ENCODE peak calls at places on chromosome 13, in seven cellular contexts. T is effector memory CD4-positive, alpha-beta T cell; E is left cardiac atrium; J is T-cell; H is NCI-H1105; K is neural progenitor cell; D is neural crest cell. V is an unnamed sample.

GRCh38 chr13:49641810-49642291 is 13.5 kb downstream of the ARL11 start:
- DNase-seq in T (no peak), E (peak), J (no peak), H (no peak), K (no peak), D (no peak), V (no peak)

GRCh38 chr13:20721454-20722357 is 18.2 kb downstream of the IL17D start:
- DNase-seq in T (no peak), E (peak), J (no peak), H (no peak), K (peak), D (no peak), V (no peak)

GRCh38 chr13:59787679-59788078 is 376.0 kb downstream of the DIAPH3 start:
- DNase-seq in T (no peak), E (no peak), J (no peak), H (no peak), K (peak), D (no peak), V (no peak)

GRCh38 chr13:113667771-113668490 is 912 bp downstream of the GRK1 start:
- DNase-seq in T (no peak), E (no peak), J (no peak), H (no peak), K (no peak), D (no peak), V (no peak)

GRCh38 chr13:73040968-73041580 is 17.7 kb upstream of the KLF5 start:
- DNase-seq in T (no peak), E (no peak), J (no peak), H (no peak), K (no peak), D (no peak), V (no peak)

GRCh38 chr13:31528758-31529157 is 210.6 kb upstream of the RXFP2 start:
- DNase-seq in T (no peak), E (no peak), J (no peak), H (no peak), K (no peak), D (no peak), V (no peak)

GRCh38 chr13:80160110-80160509 is 180.8 kb downstream of the SPRY2 start:
- DNase-seq in T (no peak), E (no peak), J (no peak), H (no peak), K (no peak), D (no peak), V (no peak)

GRCh38 chr13:81223784-81224501 is 883.0 kb upstream of the SPRY2 start:
- DNase-seq in T (no peak), E (no peak), J (no peak), H (no peak), K (no peak), D (no peak), V (no peak)

GRCh38 chr13:28239374-28239773 is 101.0 kb downstream of the PAN3 start:
- DNase-seq in T (no peak), E (no peak), J (no peak), H (no peak), K (no peak), D (no peak), V (no peak)

GRCh38 chr13:21228738-21229137 is 52.3 kb downstream of the MRPL57 start:
- DNase-seq in T (no peak), E (no peak), J (no peak), H (no peak), K (no peak), D (no peak), V (no peak)

GRCh38 chr13:23558675-23559536 is 11.3 kb upstream of the TNFRSF19 start:
- DNase-seq in T (no peak), E (peak), J (no peak), H (no peak), K (no peak), D (peak), V (no peak)

GRCh38 chr13:79477968-79478367 is 3.0 kb upstream of the NDFIP2 start:
- DNase-seq in T (no peak), E (peak), J (no peak), H (no peak), K (peak), D (no peak), V (no peak)

GRCh38 chr13:23621316-23621645 is 51.1 kb downstream of the TNFRSF19 start:
- DNase-seq in T (no peak), E (no peak), J (no peak), H (no peak), K (no peak), D (no peak), V (no peak)

GRCh38 chr13:87669379-87669978 is 1.7 kb upstream of the SLITRK5 start:
- DNase-seq in T (no peak), E (no peak), J (no peak), H (no peak), K (peak), D (no peak), V (no peak)

GRCh38 chr13:113170503-113170902 is 12.1 kb downstream of the PROZ start:
- DNase-seq in T (no peak), E (no peak), J (no peak), H (no peak), K (no peak), D (no peak), V (no peak)

GRCh38 chr13:78806457-78806856 is 147.5 kb upstream of the OBI1 start:
- DNase-seq in T (no peak), E (no peak), J (no peak), H (no peak), K (peak), D (no peak), V (no peak)

GRCh38 chr13:70987043-70987442 is 878.8 kb upstream of the KLHL1 start:
- DNase-seq in T (no peak), E (no peak), J (no peak), H (no peak), K (no peak), D (no peak), V (no peak)

GRCh38 chr13:42553098-42554046 is 20.6 kb upstream of the TNFSF11 start:
- DNase-seq in T (no peak), E (no peak), J (no peak), H (no peak), K (no peak), D (no peak), V (no peak)

GRCh38 chr13:101065314-101065713 is 351.0 kb downstream of the NALCN start:
- DNase-seq in T (no peak), E (no peak), J (no peak), H (no peak), K (no peak), D (no peak), V (no peak)

GRCh38 chr13:78100481-78100880 is 181.8 kb upstream of the EDNRB start:
- DNase-seq in T (no peak), E (no peak), J (no peak), H (no peak), K (no peak), D (no peak), V (no peak)

GRCh38 chr13:44365008-44365407 is 8.6 kb upstream of the SERP2 start:
- DNase-seq in T (no peak), E (no peak), J (no peak), H (no peak), K (no peak), D (no peak), V (no peak)

GRCh38 chr13:73940098-73940497 is 194.1 kb downstream of the KLF12 start:
- DNase-seq in T (no peak), E (peak), J (no peak), H (no peak), K (no peak), D (no peak), V (no peak)

GRCh38 chr13:72565893-72566292 is 161.5 kb downstream of the MZT1 start:
- DNase-seq in T (no peak), E (no peak), J (no peak), H (no peak), K (peak), D (no peak), V (no peak)

GRCh38 chr13:73428137-73428536 is 369.3 kb downstream of the KLF5 start:
- DNase-seq in T (no peak), E (no peak), J (no peak), H (no peak), K (no peak), D (no peak), V (no peak)

GRCh38 chr13:99601535-99601934 is 100.3 kb downstream of the TM9SF2 start:
- DNase-seq in T (no peak), E (no peak), J (no peak), H (no peak), K (no peak), D (no peak), V (no peak)

GRCh38 chr13:72109863-72110262 is 242.9 kb upstream of the DACH1 start:
- DNase-seq in T (no peak), E (no peak), J (no peak), H (no peak), K (no peak), D (no peak), V (no peak)

GRCh38 chr13:87671031-87671823 is at the start of gene SLITRK5:
- DNase-seq in T (no peak), E (peak), J (peak), H (peak), K (peak), D (peak), V (peak)

V was measured in CD8-positive, alpha-beta T cell.